ENCODE peak calls at places on chromosomes 5 and 9, in seven cellular contexts. J is H1, E is HCT116, Z is suprapubic skin, T is HepG2, I is Panc1, M is GM23338. W is an unnamed sample.

GRCh38 chr9:128718047-128718446 is 5.9 kb downstream of the ZDHHC12 start:
- DNase-seq in J (no peak), Z (no peak), M (no peak), E (no peak), T (no peak), I (no peak), W (no peak)

GRCh38 chr5:107799306-107799705 is 128.6 kb upstream of the EFNA5 start:
- DNase-seq in M (peak; percentile 43), E (no peak), Z (no peak), I (no peak), T (no peak), J (no peak), W (no peak)

GRCh38 chr5:108661590-108662219 is 86.0 kb upstream of the FER start:
- DNase-seq in Z (no peak), T (peak; percentile 33), I (no peak), J (no peak), M (no peak), E (no peak), W (no peak)

GRCh38 chr9:6877671-6878161 is 119.9 kb downstream of the KDM4C start:
- DNase-seq in Z (no peak), T (peak; percentile 91), I (no peak), M (no peak), J (no peak), E (no peak), W (no peak)

GRCh38 chr5:77423022-77423750 is 68.9 kb downstream of the WDR41 start:
- DNase-seq in M (no peak), Z (no peak), J (no peak), E (no peak), I (no peak), T (no peak), W (no peak)

GRCh38 chr9:130991227-130992058 is 17.5 kb upstream of the LAMC3 start:
- DNase-seq in T (no peak), J (no peak), M (peak; percentile 69), Z (no peak), I (no peak), E (no peak), W (peak; percentile 39)

GRCh38 chr5:139482050-139482889 is at the start of gene STING1:
- DNase-seq in J (no peak), T (peak; percentile 63), M (no peak), Z (peak; percentile 93), I (peak; percentile 38), E (peak; percentile 71), W (peak; percentile 71)

GRCh38 chr9:116157436-116158138 is 4.0 kb downstream of the PAPPA start:
- DNase-seq in I (no peak), Z (no peak), E (no peak), J (no peak), M (peak; percentile 59), T (no peak), W (no peak)

GRCh38 chr5:155728146-155728856 is 598.7 kb upstream of the SGCD start:
- DNase-seq in E (no peak), Z (no peak), I (no peak), T (no peak), J (no peak), M (peak; percentile 72), W (peak; percentile 31)

GRCh38 chr9:3043369-3043768 is 199.5 kb upstream of the PUM3 start:
- DNase-seq in Z (no peak), E (no peak), J (no peak), I (no peak), T (no peak), M (no peak), W (no peak)

GRCh38 chr9:129142115-129142514 is 30.9 kb downstream of the PTPA start:
- DNase-seq in I (no peak), Z (no peak), M (no peak), E (no peak), J (no peak), T (no peak), W (no peak)

GRCh38 chr9:137618105-137619067 is at the start of gene EHMT1:
- DNase-seq in J (peak; percentile 46), Z (no peak), E (peak; percentile 50), I (no peak), M (peak; percentile 86), T (peak; percentile 67), W (peak; percentile 99)

GRCh38 chr9:81885586-81885985 is 42.6 kb upstream of the SPATA31D4 start:
- DNase-seq in T (no peak), J (no peak), E (no peak), I (no peak), M (no peak), Z (no peak), W (no peak)

GRCh38 chr5:170632266-170632984 is 128.6 kb downstream of the KCNIP1 start:
- DNase-seq in I (no peak), T (no peak), J (no peak), M (peak; percentile 76), Z (no peak), E (no peak), W (peak; percentile 47)

GRCh38 chr5:135821061-135821781 is 13.2 kb upstream of the SLC25A48 start:
- DNase-seq in E (no peak), Z (no peak), T (no peak), M (peak; percentile 70), J (no peak), I (no peak), W (no peak)

GRCh38 chr9:107218834-107219485 is 64.1 kb upstream of the RAD23B start:
- DNase-seq in J (no peak), E (no peak), I (no peak), T (no peak), Z (no peak), M (no peak), W (no peak)

GRCh38 chr9:98933890-98934289 is 9.8 kb upstream of the COL15A1 start:
- DNase-seq in Z (no peak), I (no peak), E (no peak), T (no peak), J (no peak), M (no peak), W (no peak)

GRCh38 chr5:93831449-93831848 is 90.0 kb upstream of the POU5F2 start:
- DNase-seq in M (no peak), E (no peak), I (no peak), J (no peak), Z (no peak), T (no peak), W (no peak)

GRCh38 chr9:69376651-69377050 is 51.6 kb downstream of the ENTREP1 start:
- DNase-seq in T (no peak), Z (no peak), M (no peak), E (no peak), I (no peak), J (no peak), W (no peak)

GRCh38 chr5:57111993-57112392 is 61.9 kb upstream of the GPBP1 start:
- DNase-seq in I (no peak), E (no peak), Z (no peak), M (no peak), T (peak; percentile 83), J (no peak), W (no peak)

GRCh38 chr9:133844431-133844830 is 106.3 kb upstream of the SARDH start:
- DNase-seq in I (no peak), E (no peak), M (no peak), J (no peak), Z (no peak), T (no peak), W (no peak)

GRCh38 chr5:50697739-50698138 is 31.3 kb downstream of the PARP8 start:
- DNase-seq in J (no peak), M (no peak), E (no peak), Z (no peak), I (no peak), T (no peak), W (no peak)

GRCh38 chr9:135347461-135347860 is 132.1 kb upstream of the PPP1R26 start:
- DNase-seq in E (no peak), J (no peak), I (no peak), M (no peak), Z (no peak), T (no peak), W (no peak)

GRCh38 chr9:81195206-81195605 is 494.1 kb downstream of the TLE1 start:
- DNase-seq in T (no peak), E (no peak), M (no peak), I (no peak), J (no peak), Z (no peak), W (no peak)

GRCh38 chr9:129803679-129804065 is 688 bp downstream of the TOR1B start:
- DNase-seq in Z (no peak), J (no peak), E (no peak), I (no peak), T (no peak), M (no peak), W (no peak)

GRCh38 chr9:16901589-16901988 is 31.1 kb upstream of the BNC2 start:
- DNase-seq in Z (no peak), E (no peak), M (no peak), I (no peak), J (no peak), T (no peak), W (no peak)

GRCh38 chr5:9544502-9545300 is 1.2 kb downstream of the SEMA5A start:
- DNase-seq in I (peak; percentile 27), E (no peak), J (no peak), Z (peak; percentile 92), T (peak; percentile 35), M (peak; percentile 93), W (peak; percentile 95)

GRCh38 chr9:88593537-88594185 is 58.7 kb downstream of the NXNL2 start:
- DNase-seq in Z (no peak), T (peak; percentile 46), I (peak; percentile 2), J (no peak), E (peak; percentile 34), M (peak; percentile 65), W (no peak)

GRCh38 chr5:180314106-180314505 is 22.2 kb upstream of the MAPK9 start:
- DNase-seq in I (no peak), Z (no peak), T (no peak), E (no peak), J (no peak), M (peak; percentile 82), W (no peak)
- H3K4me3 ChIP-seq in I (no peak overlapping the region), Z (no peak overlapping the region), T (peak overlapping the region; percentile 69), E (no peak overlapping the region), J (no peak overlapping the region), M (peak overlapping the region; percentile 37), W (no peak overlapping the region)

GRCh38 chr5:172007795-172008465 is 1.5 kb upstream of the FBXW11 start:
- DNase-seq in Z (no peak), E (no peak), J (no peak), M (no peak), I (no peak), T (no peak), W (no peak)
- TF ChIP-seq POLR2AphosphoS5 in Z (no peak), E (no peak), J (peak; percentile 4), M (no peak), I (no peak), T (no peak), W (no peak)

GRCh38 chr5:169164481-169164925 is 136.4 kb downstream of the SLIT3 start:
- DNase-seq in J (peak; percentile 33), I (no peak), T (no peak), E (no peak), M (peak; percentile 52), Z (no peak), W (no peak)
- TF ChIP-seq CTCF in J (no peak), I (no peak), T (no peak), E (no peak), M (no peak), Z (no peak), W (no peak)

DNA sequence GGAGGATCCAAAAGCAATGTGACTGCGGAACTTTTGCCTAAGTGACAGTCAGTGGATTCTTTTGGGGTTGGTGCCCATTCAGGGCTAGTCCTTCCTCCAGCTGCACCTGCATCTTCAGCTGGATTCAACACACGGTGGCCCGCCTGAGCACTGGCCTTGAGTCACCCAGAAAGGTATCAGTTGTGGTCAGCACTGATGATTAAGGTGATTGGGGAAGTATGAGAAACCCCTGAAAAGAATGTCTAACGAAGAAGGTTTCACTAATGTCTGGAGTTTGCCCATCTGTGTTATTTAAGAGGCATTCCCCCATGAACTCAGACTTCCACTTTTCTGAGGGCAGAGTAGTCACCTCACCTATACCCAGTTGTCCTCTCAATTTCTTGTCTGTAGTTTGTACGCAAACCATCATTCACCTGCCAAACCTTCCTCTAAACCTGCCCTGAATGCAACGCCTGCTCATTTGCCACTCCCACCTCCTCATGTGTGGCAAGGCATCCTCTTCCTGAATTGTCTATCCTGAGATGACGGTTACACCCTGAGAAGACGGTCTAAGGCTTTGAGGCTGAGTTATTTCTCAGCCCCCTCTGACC is 27.2 kb downstream of the CSF2 start:
- DNase-seq in M (no peak), T (no peak), I (no peak), J (no peak), Z (no peak), E (no peak), W (no peak)
- H3K4me3 ChIP-seq in M (no peak overlapping the region), T (no peak overlapping the region), I (no peak overlapping the region), J (no peak overlapping the region), Z (no peak overlapping the region), E (no peak overlapping the region), W (no peak overlapping the region)